ENCODE peak calls at places on chromosomes 7 and 10, in five cellular contexts. J, U, L, E and W are unnamed samples.

GRCh38 chr10:114654829-114655575 is 3.1 kb downstream of the ABLIM1 start:
- DNase-seq in J (no peak), L (no peak), E (no peak), U (peak), W (no peak)

GRCh38 chr10:63281967-63282366 is 148.8 kb downstream of the NRBF2 start:
- DNase-seq in J (no peak), L (no peak), E (no peak), U (no peak), W (no peak)

GRCh38 chr10:47346572-47347302 is 1.4 kb upstream of the RBP3 start:
- DNase-seq in L (no peak), U (no peak), J (peak), E (no peak), W (no peak)

GRCh38 chr7:132455306-132455705 is 121.0 kb downstream of the PLXNA4 start:
- DNase-seq in U (no peak), L (no peak), J (no peak), E (no peak), W (no peak)

GRCh38 chr7:84245831-84246230 is 51.2 kb upstream of the SEMA3A start:
- DNase-seq in L (no peak), U (no peak), J (no peak), E (peak), W (no peak)

GRCh38 chr10:119205926-119206602 is 1.3 kb upstream of the GRK5 start:
- DNase-seq in U (no peak), L (no peak), J (peak), E (peak), W (no peak)

GRCh38 chr10:56091872-56092271 is 269.2 kb downstream of the ZWINT start:
- DNase-seq in E (no peak), L (no peak), J (no peak), U (no peak), W (no peak)

GRCh38 chr7:56074371-56074791 is 10.3 kb downstream of the SUMF2 start:
- DNase-seq in J (peak), U (peak), L (peak), E (peak), W (peak)

GRCh38 chr10:44977287-44978212 is 1.1 kb downstream of the DEPP1 start:
- DNase-seq in U (no peak), L (no peak), E (no peak), J (no peak), W (no peak)

GRCh38 chr10:124091646-124092269 is 1.6 kb downstream of the CHST15 start:
- DNase-seq in J (no peak), E (peak), L (no peak), U (no peak), W (no peak)

GRCh38 chr7:93245525-93246432 is 13.6 kb downstream of the VPS50 start:
- DNase-seq in J (peak), U (peak), L (no peak), E (no peak), W (peak)

GRCh38 chr7:107125475-107125874 is 43.3 kb upstream of the HBP1 start:
- DNase-seq in U (no peak), J (no peak), E (no peak), L (no peak), W (no peak)

GRCh38 chr10:3914702-3915101 is 129.7 kb upstream of the KLF6 start:
- DNase-seq in U (no peak), E (no peak), J (no peak), L (no peak), W (no peak)

GRCh38 chr10:58502956-58503355 is 9.7 kb upstream of the BICC1 start:
- DNase-seq in J (no peak), E (no peak), U (no peak), L (no peak), W (no peak)

GRCh38 chr10:95464280-95464679 is 96.9 kb downstream of the SORBS1 start:
- DNase-seq in L (no peak), J (no peak), E (no peak), U (no peak), W (no peak)

GRCh38 chr7:128812514-128813168 is 17.6 kb upstream of the FLNC start:
- DNase-seq in U (no peak), J (no peak), L (no peak), E (peak), W (no peak)

GRCh38 chr7:93574269-93574645 is 267 bp downstream of the CALCR start:
- DNase-seq in E (no peak), L (no peak), J (no peak), U (no peak), W (no peak)

GRCh38 chr10:122298598-122299301 is 27.7 kb downstream of the BTBD16 start:
- DNase-seq in E (peak), U (peak), L (peak), J (peak), W (peak)

GRCh38 chr7:39978252-39978934 is 28.3 kb downstream of the CDK13 start:
- DNase-seq in U (no peak), E (no peak), J (no peak), L (no peak), W (no peak)

GRCh38 chr10:43230101-43230908 is 36.6 kb downstream of the RASGEF1A start:
- DNase-seq in J (no peak), U (no peak), L (no peak), E (peak), W (no peak)

GRCh38 chr10:30647089-30647488 is 17.5 kb upstream of the LYZL2 start:
- DNase-seq in U (no peak), L (no peak), J (no peak), E (no peak), W (peak)

GRCh38 chr10:54396004-54396403 is 405.0 kb downstream of the PCDH15 start:
- DNase-seq in L (no peak), E (no peak), U (no peak), J (no peak), W (no peak)

GRCh38 chr7:122507591-122507990 is 191.3 kb downstream of the RNF133 start:
- DNase-seq in U (no peak), E (no peak), J (no peak), L (no peak), W (no peak)

GRCh38 chr7:70178787-70179186 is 580.5 kb downstream of the AUTS2 start:
- DNase-seq in L (no peak), U (peak), J (no peak), E (no peak), W (peak)

GRCh38 chr7:92268921-92269320 is 23.1 kb downstream of the ANKIB1 start:
- DNase-seq in E (no peak), L (no peak), U (no peak), J (no peak), W (no peak)

GRCh38 chr10:124376411-124376810 is 42.3 kb downstream of the OAT start:
- DNase-seq in E (no peak), J (no peak), U (no peak), L (no peak), W (no peak)

GRCh38 chr10:106925187-106925586 is 239.3 kb downstream of the SORCS1 start:
- DNase-seq in L (no peak), E (no peak), U (no peak), J (no peak), W (no peak)

GRCh38 chr10:42955493-42955889 is 121.4 kb upstream of the RET start:
- DNase-seq in J (no peak), U (no peak), E (peak), L (no peak), W (no peak)

GRCh38 chr10:14570800-14571199 is 203.9 kb downstream of the FAM107B start:
- DNase-seq in E (no peak), U (no peak), L (no peak), J (peak), W (no peak)

GRCh38 chr10:29858352-29859267 is 200.8 kb downstream of the JCAD start:
- DNase-seq in E (peak), J (peak), L (no peak), U (peak), W (peak)

GRCh38 chr7:74365320-74366022 is 76.3 kb downstream of the CLIP2 start:
- DNase-seq in L (no peak), J (peak), U (no peak), E (peak), W (peak)

GRCh38 chr7:141484907-141485306 is 66.3 kb upstream of the AGK start:
- DNase-seq in U (no peak), E (no peak), J (no peak), L (no peak), W (no peak)

GRCh38 chr7:143068446-143068845 is 16.3 kb downstream of the OR6V1 start:
- DNase-seq in J (no peak), L (no peak), E (no peak), U (no peak), W (no peak)

GRCh38 chr7:70620333-70621055 is 511.4 kb upstream of the GALNT17 start:
- DNase-seq in L (no peak), E (no peak), J (peak), U (no peak), W (no peak)